ENCODE peak calls at places on chromosome 16, in four cellular contexts. H is transverse colon, B is cardiac fibroblast, M is lung. O is an unnamed sample.

GRCh38 chr16:65808735-65809134 is 557.8 kb upstream of the CDH5 start:
- DNase-seq in B (no peak), M (no peak), H (no peak), O (no peak)

GRCh38 chr16:86932130-86932982 is 354.0 kb downstream of the FOXL1 start:
- DNase-seq in M (no peak), B (no peak), H (no peak), O (no peak)

GRCh38 chr16:14307623-14308356 is 236.7 kb downstream of the MRTFB start:
- DNase-seq in B (peak), M (no peak), H (no peak), O (no peak)

GRCh38 chr16:67199011-67199807 is at the start of gene ELMO3:
- DNase-seq in H (peak), B (no peak), M (peak), O (no peak)

GRCh38 chr16:31032736-31033708 is at the start of gene STX4:
- DNase-seq in B (peak), H (peak), M (peak), O (peak)

GRCh38 chr16:2371421-2371820 is 30.9 kb upstream of the ABCA3 start:
- DNase-seq in H (no peak), M (no peak), B (no peak), O (no peak)

GRCh38 chr16:67441289-67441753 is 10.4 kb downstream of the HSD11B2 start:
- DNase-seq in M (peak), H (peak), B (no peak), O (peak)

GRCh38 chr16:4846503-4846900 is 586 bp downstream of the GLYR1 start:
- DNase-seq in M (peak), B (peak), H (peak), O (no peak)

GRCh38 chr16:75070055-75070841 is 46.3 kb downstream of the LDHD start:
- DNase-seq in H (no peak), M (no peak), B (no peak), O (no peak)

GRCh38 chr16:85390511-85391174 is 222.5 kb upstream of the GSE1 start:
- DNase-seq in B (peak), M (peak), H (peak), O (peak)

GRCh38 chr16:9072806-9073341 is 18.6 kb upstream of the HAPSTR1 start:
- DNase-seq in M (no peak), B (peak), H (no peak), O (no peak)

GRCh38 chr16:19689342-19689741 is 28.7 kb downstream of the KNOP1 start:
- DNase-seq in H (no peak), B (no peak), M (no peak), O (no peak)

GRCh38 chr16:49645263-49645662 is 210.6 kb downstream of the ZNF423 start:
- DNase-seq in M (no peak), B (no peak), H (no peak), O (no peak)

GRCh38 chr16:55323637-55324490 is at the start of gene IRX6:
- DNase-seq in M (peak), H (no peak), B (no peak), O (peak)

GRCh38 chr16:22210854-22211253 is 4.8 kb downstream of the EEF2K start:
- DNase-seq in H (no peak), M (no peak), B (no peak), O (no peak)

GRCh38 chr16:53945996-53946395 is 242.0 kb downstream of the FTO start:
- DNase-seq in M (peak), B (peak), H (no peak), O (peak)

GRCh38 chr16:8849411-8850011 is 19.3 kb downstream of the CARHSP1 start:
- DNase-seq in M (no peak), B (peak), H (no peak), O (no peak)

GRCh38 chr16:66254106-66254505 is 112.4 kb upstream of the CDH5 start:
- DNase-seq in H (no peak), M (no peak), B (no peak), O (no peak)

GRCh38 chr16:49858200-49859129 is 2.6 kb upstream of the ZNF423 start:
- DNase-seq in B (peak), M (peak), H (peak), O (no peak)

GRCh38 chr16:3023415-3023668 is 400 bp downstream of the HCFC1R1 start:
- DNase-seq in B (peak), H (no peak), M (no peak), O (no peak)

GRCh38 chr16:75420987-75421819 is 12.1 kb downstream of the CFDP1 start:
- DNase-seq in H (peak), M (peak), B (peak), O (no peak)

GRCh38 chr16:2150418-2151187 is 2.2 kb downstream of the RAB26 start:
- DNase-seq in B (peak), M (no peak), H (peak), O (no peak)

GRCh38 chr16:73095142-73095791 is 47.3 kb upstream of the ZFHX3 start:
- DNase-seq in H (no peak), M (no peak), B (peak), O (no peak)

GRCh38 chr16:73093146-73094144 is 45.5 kb upstream of the ZFHX3 start:
- DNase-seq in H (no peak), B (peak), M (no peak), O (no peak)

GRCh38 chr16:73094371-73094770 is 46.4 kb upstream of the ZFHX3 start:
- DNase-seq in H (no peak), M (no peak), B (no peak), O (no peak)

GRCh38 chr16:73091199-73091598 is 43.3 kb upstream of the ZFHX3 start:
- DNase-seq in H (no peak), B (no peak), M (no peak), O (no peak)

DNA sequence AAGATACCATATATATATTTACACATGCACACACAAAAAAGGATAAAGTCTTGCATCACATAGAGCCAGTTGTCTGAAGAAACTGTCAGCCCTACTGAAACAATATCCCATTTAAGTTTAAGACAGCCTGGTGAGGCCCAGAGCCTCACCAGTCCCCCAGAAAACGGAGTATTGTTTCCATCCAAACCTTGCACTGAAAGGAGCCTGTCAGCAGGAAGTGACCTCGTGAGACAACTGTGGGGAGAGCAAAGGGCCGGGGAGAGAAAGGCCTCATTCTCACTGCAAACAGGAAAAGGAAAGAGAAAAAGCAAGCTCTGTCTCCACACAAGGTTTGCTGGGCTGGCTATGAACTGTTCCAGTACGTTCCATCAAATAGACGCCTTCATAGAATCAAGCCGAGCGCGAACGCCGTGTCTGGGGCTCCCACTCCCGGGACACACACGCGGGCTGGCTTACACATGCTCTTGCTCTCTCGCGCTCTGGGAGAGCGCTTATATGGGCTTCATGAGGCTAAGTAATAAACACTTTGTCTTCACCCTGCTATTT is 44.4 kb upstream of the ZFHX3 start:
- DNase-seq in H (no peak), M (no peak), B (no peak), O (no peak)
- H3K4me3 ChIP-seq in H (no peak), M (no peak), B (no peak), O (no peak)

DNA sequence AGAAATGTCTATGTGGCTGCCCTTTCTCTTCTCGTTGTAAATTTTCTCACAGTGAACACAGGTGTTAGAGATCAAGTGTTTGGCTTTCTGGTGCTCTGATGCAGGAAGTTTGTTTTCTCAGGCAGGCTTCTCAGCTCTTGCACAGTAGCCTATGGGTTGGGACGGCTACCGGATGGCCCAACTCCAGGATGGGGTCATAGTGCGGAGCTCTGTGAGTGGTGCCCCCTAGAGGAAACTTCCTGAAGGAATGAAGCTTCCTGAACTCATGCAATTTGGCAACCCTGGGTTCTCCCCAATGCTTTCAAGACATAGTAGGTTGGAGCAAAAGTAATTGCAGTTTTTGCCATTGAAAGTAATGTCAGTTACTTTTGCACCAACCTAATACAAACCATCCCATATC is 407.5 kb upstream of the HSBP1 start:
- DNase-seq in M (peak), H (no peak), B (peak), O (no peak)
- TF ChIP-seq CTCF in M (no peak), H (no peak), B (no peak), O (peak)

GRCh38 chr16:57883953-57884654 is 81.8 kb upstream of the KIFC3 start:
- DNase-seq in B (no peak), M (no peak), H (no peak), O (no peak)

GRCh38 chr16:57886427-57886826 is 84.1 kb upstream of the KIFC3 start:
- DNase-seq in B (no peak), M (no peak), H (no peak), O (no peak)

GRCh38 chr16:57882797-57883196 is 80.5 kb upstream of the KIFC3 start:
- DNase-seq in H (no peak), B (peak), M (no peak), O (no peak)

GRCh38 chr16:57883480-57883879 is 81.2 kb upstream of the KIFC3 start:
- DNase-seq in H (no peak), M (no peak), B (no peak), O (no peak)

GRCh38 chr16:57884655-57885133 is 82.4 kb upstream of the KIFC3 start:
- DNase-seq in H (no peak), M (no peak), B (no peak), O (no peak)
- H3K4me3 ChIP-seq in H (no peak), M (no peak), B (no peak), O (no peak)

DNA sequence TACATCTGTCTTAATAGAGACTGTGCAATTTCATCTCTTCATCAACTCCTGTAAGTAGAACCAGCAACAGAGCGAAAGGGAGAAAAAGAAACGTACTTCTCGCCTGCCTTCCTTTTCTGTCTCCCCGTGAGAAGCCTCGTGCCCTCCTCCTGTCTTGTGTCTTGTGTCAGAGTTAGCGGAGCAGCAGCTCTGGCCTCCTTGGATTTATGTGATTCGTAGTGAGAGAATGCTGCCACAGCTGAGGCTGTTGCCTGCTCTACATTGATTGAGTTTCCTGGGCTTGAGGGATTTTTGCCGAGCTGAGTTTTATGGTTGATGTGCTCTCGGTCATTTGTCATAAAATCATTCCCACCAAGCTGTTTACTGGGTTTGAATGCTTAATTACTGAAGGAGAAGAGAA is 579.1 kb upstream of the RBFOX1 start:
- DNase-seq in H (no peak), B (no peak), M (no peak), O (no peak)
- TF ChIP-seq CTCF in H (no peak), B (no peak), M (no peak), O (no peak)

GRCh38 chr16:79943738-79944137 is 343.2 kb upstream of the MAF start:
- DNase-seq in B (peak), H (no peak), M (no peak), O (no peak)
- H3K4me3 ChIP-seq in B (no peak), H (no peak), M (no peak), O (no peak)

GRCh38 chr16:78474762-78475161 is 375.3 kb downstream of the WWOX start:
- DNase-seq in H (no peak), B (no peak), M (no peak), O (no peak)

GRCh38 chr16:78480588-78480987 is 381.1 kb downstream of the WWOX start:
- DNase-seq in B (no peak), M (no peak), H (no peak), O (no peak)

GRCh38 chr16:78483124-78483992 is 383.9 kb downstream of the WWOX start:
- DNase-seq in H (no peak), M (no peak), B (no peak), O (no peak)

GRCh38 chr16:78479723-78480122 is 380.3 kb downstream of the WWOX start:
- DNase-seq in H (no peak), B (no peak), M (no peak), O (no peak)

DNA sequence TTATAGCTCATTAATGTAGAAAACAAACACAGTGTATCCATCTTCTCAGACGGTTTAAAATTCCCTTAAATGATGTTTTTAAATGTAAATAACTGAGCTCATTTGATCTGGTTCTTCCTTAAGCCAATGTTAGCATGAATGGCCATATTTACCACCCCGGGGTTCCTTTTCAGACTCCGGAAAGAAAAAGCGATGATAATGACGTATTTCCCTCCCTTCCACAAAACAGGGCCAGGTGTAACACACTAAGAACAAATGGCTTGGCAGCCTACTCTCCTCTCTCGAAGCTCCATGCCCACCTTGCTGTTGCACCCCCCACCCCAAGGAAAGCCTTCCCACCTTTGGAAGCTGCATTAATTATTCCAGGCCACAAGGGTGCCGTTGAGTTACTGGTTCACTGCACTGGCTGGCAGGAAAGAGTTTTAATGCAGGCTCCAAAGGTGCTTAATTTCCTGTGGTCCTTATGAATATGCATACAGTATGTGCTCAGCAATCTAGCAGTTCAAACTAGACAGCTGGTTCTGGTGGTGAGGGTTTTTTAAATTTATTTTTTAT is 378.9 kb downstream of the WWOX start:
- DNase-seq in H (no peak), M (no peak), B (no peak), O (no peak)
- TF ChIP-seq CTCF in H (no peak), M (no peak), B (peak), O (peak)

DNA sequence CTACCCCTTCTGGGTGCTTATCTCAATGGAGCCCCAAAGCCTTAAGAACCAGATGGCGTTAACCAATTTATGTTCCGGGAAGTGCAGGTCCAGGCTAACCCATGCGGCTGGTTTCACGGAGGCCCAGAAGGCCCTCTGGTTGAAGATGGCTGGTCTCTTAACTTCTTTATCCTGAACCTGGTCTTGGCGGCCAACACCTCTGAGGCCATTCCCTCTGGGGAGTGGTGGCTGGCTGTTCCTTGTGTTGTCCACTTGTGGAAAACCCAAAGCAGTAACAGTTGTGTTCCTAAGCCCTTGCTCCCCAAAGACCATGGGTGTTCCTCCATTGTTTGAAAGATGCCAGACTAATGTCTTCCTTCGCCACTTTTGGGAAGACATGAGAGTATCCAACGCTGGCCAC is 1.5 kb downstream of the CDYL2 start:
- DNase-seq in H (no peak), B (no peak), M (no peak), O (no peak)
- H3K4me3 ChIP-seq in H (no peak), B (peak), M (no peak), O (peak)

O was measured in LNCaP clone FGC.